ENCODE peak calls at places on chromosomes 7 and 10, in six cellular contexts. J is lower leg skin, Z is iris pigment epithelial cell, H is GM23338, M is left cardiac atrium, A is HEK293T. K is an unnamed sample.

GRCh38 chr10:79056736-79057391 is 11.9 kb upstream of the ZMIZ1 start:
- DNase-seq in J (peak), Z (no peak), H (peak), M (peak), A (no peak), K (no peak)

GRCh38 chr10:73239908-73240307 is 7.1 kb downstream of the DNAJC9 start:
- DNase-seq in J (no peak), Z (no peak), H (no peak), M (no peak), A (no peak), K (no peak)

GRCh38 chr10:52318822-52319464 is 4.9 kb downstream of the DKK1 start:
- DNase-seq in J (no peak), Z (peak), H (no peak), M (no peak), A (no peak), K (peak)

GRCh38 chr7:13904689-13905088 is 84.8 kb downstream of the ETV1 start:
- DNase-seq in J (no peak), Z (peak), H (no peak), M (no peak), A (no peak), K (peak)

GRCh38 chr7:102248456-102249395 is 37.9 kb upstream of the SH2B2 start:
- DNase-seq in J (no peak), Z (no peak), H (peak), M (no peak), A (no peak), K (no peak)

GRCh38 chr10:117130346-117130745 is 7.7 kb downstream of the VAX1 start:
- DNase-seq in J (no peak), Z (no peak), H (peak), M (no peak), A (no peak), K (no peak)

GRCh38 chr7:37713613-37714012 is 30.0 kb downstream of the GPR141 start:
- DNase-seq in J (no peak), Z (peak), H (no peak), M (no peak), A (no peak), K (no peak)

GRCh38 chr10:5818894-5819293 is 5.7 kb upstream of the GDI2 start:
- DNase-seq in J (peak), Z (no peak), H (no peak), M (no peak), A (no peak), K (no peak)

GRCh38 chr10:114681542-114681941 is 23.5 kb upstream of the ABLIM1 start:
- DNase-seq in J (no peak), Z (peak), H (no peak), M (no peak), A (no peak), K (peak)

GRCh38 chr7:112160771-112161150 is 45.4 kb downstream of the DOCK4 start:
- DNase-seq in J (no peak), Z (peak), H (no peak), M (no peak), A (no peak), K (no peak)

GRCh38 chr7:153567426-153567825 is 484.8 kb upstream of the DPP6 start:
- DNase-seq in J (no peak), Z (peak), H (no peak), M (peak), A (no peak), K (no peak)

GRCh38 chr10:1420663-1421362 is 316.5 kb downstream of the ADARB2 start:
- DNase-seq in J (no peak), Z (peak), H (peak), M (no peak), A (peak), K (no peak)

GRCh38 chr10:110414563-110415309 is 83.0 kb upstream of the DUSP5 start:
- DNase-seq in J (no peak), Z (peak), H (no peak), M (no peak), A (no peak), K (peak)

GRCh38 chr10:31602541-31603244 is 283.7 kb downstream of the ZEB1 start:
- DNase-seq in J (peak), Z (peak), H (peak), M (peak), A (no peak), K (peak)

GRCh38 chr7:24714676-24715010 is 42.6 kb downstream of the GSDME start:
- DNase-seq in J (peak), Z (no peak), H (no peak), M (no peak), A (no peak), K (no peak)

GRCh38 chr7:151632750-151633515 is 113.2 kb upstream of the RHEB start:
- DNase-seq in J (peak), Z (peak), H (peak), M (peak), A (no peak), K (peak)

GRCh38 chr7:8908889-8909288 is 475.5 kb downstream of the NXPH1 start:
- DNase-seq in J (no peak), Z (no peak), H (no peak), M (no peak), A (no peak), K (no peak)

GRCh38 chr10:12337407-12337806 is 11.9 kb upstream of the CAMK1D start:
- DNase-seq in J (no peak), Z (peak), H (no peak), M (no peak), A (no peak), K (peak)

GRCh38 chr10:6918305-6918704 is 338.2 kb upstream of the PRKCQ start:
- DNase-seq in J (no peak), Z (peak), H (peak), M (peak), A (peak), K (peak)